ENCODE peak calls at places on chromosomes 2 and 18, in ten cellular contexts. One of them, this sample, is unnamed.

GRCh38 chr2:126906781-126907180 is 8.1 kb downstream of the TEX51 start:
- DNase-seq in RWPE1: no peak
- DNase-seq in HL-60: no peak
- DNase-seq in B cell: no peak
- DNase-seq in nephron progenitor cell: no peak
- DNase-seq in choroid plexus epithelial cell: no peak
- DNase-seq in GM20000: no peak
- DNase-seq in OCI-LY7: no peak
- DNase-seq in AG04450: no peak
- DNase-seq in AG09309: no peak
- DNase-seq in this sample: no peak

GRCh38 chr18:2415656-2416055 is 155.6 kb downstream of the METTL4 start:
- DNase-seq in GM20000: no peak
- DNase-seq in B cell: no peak
- DNase-seq in choroid plexus epithelial cell: no peak
- DNase-seq in RWPE1: no peak
- DNase-seq in HL-60: no peak
- DNase-seq in AG09309: no peak
- DNase-seq in nephron progenitor cell: no peak
- DNase-seq in OCI-LY7: no peak
- DNase-seq in AG04450: no peak
- DNase-seq in this sample: no peak

GRCh38 chr18:7918696-7919095 is 351.6 kb downstream of the PTPRM start:
- DNase-seq in GM20000: no peak
- DNase-seq in B cell: no peak
- DNase-seq in HL-60: no peak
- DNase-seq in nephron progenitor cell: no peak
- DNase-seq in AG09309: no peak
- DNase-seq in OCI-LY7: no peak
- DNase-seq in RWPE1: no peak
- DNase-seq in AG04450: no peak
- DNase-seq in choroid plexus epithelial cell: peak
- DNase-seq in this sample: no peak

GRCh38 chr2:16069933-16070647 is 129.7 kb downstream of the MYCN start:
- DNase-seq in HL-60: no peak
- DNase-seq in RWPE1: no peak
- DNase-seq in nephron progenitor cell: no peak
- DNase-seq in GM20000: no peak
- DNase-seq in AG09309: no peak
- DNase-seq in OCI-LY7: no peak
- DNase-seq in AG04450: no peak
- DNase-seq in B cell: no peak
- DNase-seq in choroid plexus epithelial cell: no peak
- DNase-seq in this sample: no peak

GRCh38 chr18:35040988-35041751 is at the start of gene MAPRE2:
- DNase-seq in choroid plexus epithelial cell: peak
- DNase-seq in RWPE1: peak
- DNase-seq in HL-60: peak
- DNase-seq in GM20000: peak
- DNase-seq in nephron progenitor cell: peak
- DNase-seq in B cell: peak
- DNase-seq in AG04450: peak
- DNase-seq in OCI-LY7: peak
- DNase-seq in AG09309: peak
- DNase-seq in this sample: peak

GRCh38 chr18:79530821-79531220 is 135.1 kb downstream of the NFATC1 start:
- DNase-seq in B cell: no peak
- DNase-seq in AG04450: no peak
- DNase-seq in choroid plexus epithelial cell: no peak
- DNase-seq in AG09309: no peak
- DNase-seq in RWPE1: no peak
- DNase-seq in nephron progenitor cell: no peak
- DNase-seq in OCI-LY7: no peak
- DNase-seq in GM20000: no peak
- DNase-seq in HL-60: no peak
- DNase-seq in this sample: no peak

GRCh38 chr2:158719411-158719810 is 75.7 kb upstream of the DAPL1 start:
- DNase-seq in GM20000: no peak
- DNase-seq in AG04450: no peak
- DNase-seq in RWPE1: no peak
- DNase-seq in AG09309: no peak
- DNase-seq in B cell: no peak
- DNase-seq in OCI-LY7: no peak
- DNase-seq in HL-60: no peak
- DNase-seq in choroid plexus epithelial cell: no peak
- DNase-seq in nephron progenitor cell: no peak
- DNase-seq in this sample: no peak

GRCh38 chr2:142834003-142834402 is 43.5 kb upstream of the KYNU start:
- DNase-seq in choroid plexus epithelial cell: peak
- DNase-seq in HL-60: no peak
- DNase-seq in nephron progenitor cell: no peak
- DNase-seq in AG04450: no peak
- DNase-seq in B cell: no peak
- DNase-seq in AG09309: no peak
- DNase-seq in OCI-LY7: no peak
- DNase-seq in RWPE1: peak
- DNase-seq in GM20000: no peak
- DNase-seq in this sample: no peak

GRCh38 chr2:112812318-112813042 is 24.1 kb downstream of the IL1B start:
- DNase-seq in GM20000: peak
- DNase-seq in AG04450: peak
- DNase-seq in HL-60: no peak
- DNase-seq in AG09309: peak
- DNase-seq in OCI-LY7: no peak
- DNase-seq in RWPE1: peak
- DNase-seq in choroid plexus epithelial cell: peak
- DNase-seq in nephron progenitor cell: no peak
- DNase-seq in B cell: no peak
- DNase-seq in this sample: peak

GRCh38 chr2:136423516-136423996 is 305.6 kb upstream of the CXCR4 start:
- DNase-seq in RWPE1: peak
- DNase-seq in AG09309: peak
- DNase-seq in GM20000: peak
- DNase-seq in HL-60: peak
- DNase-seq in nephron progenitor cell: peak
- DNase-seq in OCI-LY7: peak
- DNase-seq in AG04450: peak
- DNase-seq in B cell: peak
- DNase-seq in choroid plexus epithelial cell: peak
- DNase-seq in this sample: peak

GRCh38 chr2:69450735-69451416 is 13.6 kb upstream of the NFU1 start:
- DNase-seq in choroid plexus epithelial cell: no peak
- DNase-seq in AG04450: no peak
- DNase-seq in AG09309: no peak
- DNase-seq in RWPE1: no peak
- DNase-seq in B cell: no peak
- DNase-seq in OCI-LY7: no peak
- DNase-seq in nephron progenitor cell: no peak
- DNase-seq in HL-60: no peak
- DNase-seq in GM20000: no peak
- DNase-seq in this sample: no peak

GRCh38 chr2:108607706-108608301 is 73.5 kb downstream of the LIMS1 start:
- DNase-seq in choroid plexus epithelial cell: peak
- DNase-seq in AG04450: no peak
- DNase-seq in RWPE1: no peak
- DNase-seq in GM20000: no peak
- DNase-seq in nephron progenitor cell: peak
- DNase-seq in AG09309: no peak
- DNase-seq in B cell: peak
- DNase-seq in OCI-LY7: peak
- DNase-seq in HL-60: peak
- DNase-seq in this sample: peak

DNA sequence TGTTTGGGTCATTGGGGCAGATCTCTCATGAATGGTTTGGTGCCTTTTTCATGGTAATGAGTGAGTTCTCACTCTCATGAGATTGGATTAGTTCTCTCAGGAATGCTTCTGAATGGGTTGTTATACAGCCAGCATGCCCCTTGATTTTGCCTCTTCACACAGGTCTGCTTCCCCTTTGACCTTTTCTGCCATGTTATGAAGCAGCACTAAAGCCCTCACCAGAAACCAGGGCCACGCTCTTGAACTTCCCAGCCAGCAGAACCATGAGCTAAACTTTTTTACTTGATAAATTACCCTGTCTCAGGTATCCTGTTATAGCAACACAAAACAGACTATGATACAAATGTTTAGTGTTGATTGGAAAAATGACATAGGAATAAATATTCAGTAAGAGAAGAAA is 57.3 kb downstream of the ICA1L start:
- DNase-seq in AG09309: no peak
- DNase-seq in B cell: no peak
- DNase-seq in OCI-LY7: no peak
- DNase-seq in nephron progenitor cell: no peak
- DNase-seq in choroid plexus epithelial cell: no peak
- DNase-seq in HL-60: no peak
- DNase-seq in AG04450: no peak
- DNase-seq in RWPE1: no peak
- DNase-seq in GM20000: no peak
- DNase-seq in this sample: no peak
- TF ChIP-seq CTCF in AG09309: no peak
- TF ChIP-seq CTCF in B cell: no peak
- TF ChIP-seq CTCF in OCI-LY7: no peak
- TF ChIP-seq CTCF in nephron progenitor cell: no peak
- TF ChIP-seq CTCF in choroid plexus epithelial cell: no peak
- TF ChIP-seq CTCF in HL-60: no peak
- TF ChIP-seq CTCF in AG04450: no peak
- TF ChIP-seq CTCF in RWPE1: no peak
- TF ChIP-seq CTCF in GM20000: no peak
- TF ChIP-seq CTCF in this sample: no peak

DNA sequence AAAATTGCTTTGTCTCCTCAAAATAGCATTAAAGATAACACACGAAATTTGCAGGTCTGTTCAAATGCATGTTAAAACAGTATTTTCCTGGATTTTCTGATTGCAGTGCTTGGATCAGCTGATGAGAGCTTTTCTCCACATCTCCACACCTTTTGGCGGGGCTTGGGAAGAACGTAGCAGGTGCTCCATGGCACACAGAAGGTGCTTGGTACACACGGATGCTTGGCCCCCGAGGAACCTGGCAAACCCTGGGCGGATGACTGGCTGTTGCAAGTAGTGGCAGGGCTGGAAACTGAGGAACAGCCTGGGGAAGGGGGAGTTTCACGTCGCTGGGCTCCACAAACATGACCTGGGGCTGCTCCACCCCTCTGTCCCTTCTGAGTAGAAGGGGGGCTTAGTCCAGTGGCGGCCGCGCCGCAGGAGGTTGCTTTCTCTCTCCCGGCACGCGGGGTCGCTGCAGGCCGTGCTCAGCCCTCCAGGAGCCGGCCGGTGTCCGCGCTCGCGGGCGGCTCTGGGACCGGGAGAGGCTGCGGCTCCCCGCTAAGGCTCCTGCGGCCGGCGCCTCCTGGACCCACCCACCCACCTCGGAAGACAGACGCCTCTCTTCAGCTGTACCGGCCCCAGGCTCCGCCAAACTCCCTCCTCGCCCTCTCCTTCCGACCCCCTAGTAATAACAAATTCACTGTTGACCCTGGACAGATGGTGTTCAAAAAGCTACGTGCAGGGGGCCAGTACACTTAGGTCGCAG is 69.3 kb downstream of the MARCO start:
- DNase-seq in B cell: no peak
- DNase-seq in OCI-LY7: no peak
- DNase-seq in AG04450: no peak
- DNase-seq in GM20000: peak
- DNase-seq in choroid plexus epithelial cell: peak
- DNase-seq in nephron progenitor cell: peak
- DNase-seq in AG09309: no peak
- DNase-seq in HL-60: peak
- DNase-seq in RWPE1: peak
- DNase-seq in this sample: peak
- TF ChIP-seq CTCF in B cell: no peak
- TF ChIP-seq CTCF in OCI-LY7: peak
- TF ChIP-seq CTCF in AG04450: peak
- TF ChIP-seq CTCF in GM20000: peak
- TF ChIP-seq CTCF in choroid plexus epithelial cell: peak
- TF ChIP-seq CTCF in nephron progenitor cell: peak
- TF ChIP-seq CTCF in AG09309: peak
- TF ChIP-seq CTCF in HL-60: peak
- TF ChIP-seq CTCF in RWPE1: peak
- TF ChIP-seq CTCF in this sample: peak

GRCh38 chr2:146678516-146678915 is 1166.3 kb upstream of the ACVR2A start:
- DNase-seq in RWPE1: no peak
- DNase-seq in nephron progenitor cell: no peak
- DNase-seq in AG09309: no peak
- DNase-seq in HL-60: no peak
- DNase-seq in choroid plexus epithelial cell: no peak
- DNase-seq in AG04450: no peak
- DNase-seq in GM20000: no peak
- DNase-seq in B cell: no peak
- DNase-seq in OCI-LY7: no peak
- DNase-seq in this sample: no peak

GRCh38 chr2:146677280-146677679 is 1167.5 kb upstream of the ACVR2A start:
- DNase-seq in B cell: no peak
- DNase-seq in nephron progenitor cell: no peak
- DNase-seq in GM20000: no peak
- DNase-seq in AG04450: no peak
- DNase-seq in choroid plexus epithelial cell: peak
- DNase-seq in HL-60: no peak
- DNase-seq in RWPE1: peak
- DNase-seq in AG09309: no peak
- DNase-seq in OCI-LY7: no peak
- DNase-seq in this sample: no peak
- TF ChIP-seq CTCF in B cell: no peak
- TF ChIP-seq CTCF in nephron progenitor cell: no peak
- TF ChIP-seq CTCF in GM20000: no peak
- TF ChIP-seq CTCF in AG04450: peak
- TF ChIP-seq CTCF in choroid plexus epithelial cell: peak
- TF ChIP-seq CTCF in HL-60: no peak
- TF ChIP-seq CTCF in RWPE1: no peak
- TF ChIP-seq CTCF in AG09309: no peak
- TF ChIP-seq CTCF in OCI-LY7: no peak
- TF ChIP-seq CTCF in this sample: no peak

GRCh38 chr2:228352048-228352447 is 170.6 kb upstream of the SPHKAP start:
- DNase-seq in AG09309: no peak
- DNase-seq in GM20000: no peak
- DNase-seq in HL-60: no peak
- DNase-seq in nephron progenitor cell: no peak
- DNase-seq in RWPE1: no peak
- DNase-seq in choroid plexus epithelial cell: no peak
- DNase-seq in AG04450: no peak
- DNase-seq in OCI-LY7: no peak
- DNase-seq in B cell: no peak
- DNase-seq in this sample: no peak

GRCh38 chr2:228344531-228344930 is 163.0 kb upstream of the SPHKAP start:
- DNase-seq in AG09309: no peak
- DNase-seq in RWPE1: no peak
- DNase-seq in HL-60: no peak
- DNase-seq in OCI-LY7: no peak
- DNase-seq in nephron progenitor cell: no peak
- DNase-seq in GM20000: no peak
- DNase-seq in choroid plexus epithelial cell: no peak
- DNase-seq in AG04450: no peak
- DNase-seq in B cell: no peak
- DNase-seq in this sample: no peak

DNA sequence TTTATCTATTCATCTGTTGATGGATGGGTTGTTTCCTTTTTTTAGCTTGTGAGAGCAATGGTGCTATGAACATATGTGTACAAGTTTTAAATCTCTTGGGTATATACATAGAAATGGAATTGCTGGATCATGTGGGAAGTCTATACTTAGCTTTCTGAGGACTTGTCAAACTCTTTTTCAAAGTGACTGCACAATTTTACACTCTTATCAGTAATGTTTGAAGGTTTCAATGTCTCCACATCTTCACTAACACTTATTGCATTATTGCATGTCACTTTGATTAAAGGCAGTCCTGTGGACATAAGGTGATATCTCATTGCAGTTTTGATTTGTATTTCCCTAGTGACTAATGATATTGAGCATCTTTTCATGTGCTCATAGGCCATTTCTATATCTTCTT is 167.2 kb upstream of the SPHKAP start:
- DNase-seq in AG09309: no peak
- DNase-seq in HL-60: no peak
- DNase-seq in OCI-LY7: no peak
- DNase-seq in nephron progenitor cell: no peak
- DNase-seq in GM20000: no peak
- DNase-seq in choroid plexus epithelial cell: no peak
- DNase-seq in B cell: no peak
- DNase-seq in RWPE1: no peak
- DNase-seq in AG04450: no peak
- DNase-seq in this sample: no peak
- TF ChIP-seq CTCF in AG09309: no peak
- TF ChIP-seq CTCF in HL-60: no peak
- TF ChIP-seq CTCF in OCI-LY7: no peak
- TF ChIP-seq CTCF in nephron progenitor cell: no peak
- TF ChIP-seq CTCF in GM20000: no peak
- TF ChIP-seq CTCF in choroid plexus epithelial cell: no peak
- TF ChIP-seq CTCF in B cell: no peak
- TF ChIP-seq CTCF in RWPE1: no peak
- TF ChIP-seq CTCF in AG04450: no peak
- TF ChIP-seq CTCF in this sample: no peak